ENCODE peak calls at places on chromosomes 5 and 9, in four cellular contexts. G, N, H and A are unnamed samples.

GRCh38 chr5:54900906-54901725 is 84.3 kb downstream of the ESM1 start:
- DNase-seq in G (no peak), N (no peak), H (no peak), A (no peak)

GRCh38 chr9:135156525-135157510 is 69.3 kb downstream of the OLFM1 start:
- DNase-seq in G (no peak), N (peak; percentile 89), H (peak; percentile 15), A (no peak)

GRCh38 chr9:79221084-79221483 is 350.7 kb upstream of the TLE4 start:
- DNase-seq in G (no peak), N (no peak), H (no peak), A (no peak)

GRCh38 chr5:62144395-62145022 is 161.5 kb upstream of the KIF2A start:
- DNase-seq in G (no peak), N (no peak), H (no peak), A (no peak)

GRCh38 chr5:170108266-170108785 is 2.6 kb downstream of the FOXI1 start:
- DNase-seq in G (no peak), N (peak; percentile 39), H (no peak), A (no peak)

GRCh38 chr9:96129698-96130097 is 172.3 kb downstream of the HSD17B3 start:
- DNase-seq in G (peak; percentile 37), N (no peak), H (no peak), A (no peak)

GRCh38 chr9:81682797-81683196 is 6.5 kb downstream of the TLE1 start:
- DNase-seq in G (no peak), N (no peak), H (no peak), A (no peak)

GRCh38 chr5:35087971-35088370 is 40.2 kb upstream of the AGXT2 start:
- DNase-seq in G (no peak), N (no peak), H (no peak), A (no peak)

GRCh38 chr5:102711525-102712240 is 43.4 kb upstream of the PAM start:
- DNase-seq in G (no peak), N (no peak), H (no peak), A (no peak)

GRCh38 chr5:100777680-100778281 is 125.3 kb downstream of the ST8SIA4 start:
- DNase-seq in G (no peak), N (no peak), H (no peak), A (peak; percentile 80)

DNA sequence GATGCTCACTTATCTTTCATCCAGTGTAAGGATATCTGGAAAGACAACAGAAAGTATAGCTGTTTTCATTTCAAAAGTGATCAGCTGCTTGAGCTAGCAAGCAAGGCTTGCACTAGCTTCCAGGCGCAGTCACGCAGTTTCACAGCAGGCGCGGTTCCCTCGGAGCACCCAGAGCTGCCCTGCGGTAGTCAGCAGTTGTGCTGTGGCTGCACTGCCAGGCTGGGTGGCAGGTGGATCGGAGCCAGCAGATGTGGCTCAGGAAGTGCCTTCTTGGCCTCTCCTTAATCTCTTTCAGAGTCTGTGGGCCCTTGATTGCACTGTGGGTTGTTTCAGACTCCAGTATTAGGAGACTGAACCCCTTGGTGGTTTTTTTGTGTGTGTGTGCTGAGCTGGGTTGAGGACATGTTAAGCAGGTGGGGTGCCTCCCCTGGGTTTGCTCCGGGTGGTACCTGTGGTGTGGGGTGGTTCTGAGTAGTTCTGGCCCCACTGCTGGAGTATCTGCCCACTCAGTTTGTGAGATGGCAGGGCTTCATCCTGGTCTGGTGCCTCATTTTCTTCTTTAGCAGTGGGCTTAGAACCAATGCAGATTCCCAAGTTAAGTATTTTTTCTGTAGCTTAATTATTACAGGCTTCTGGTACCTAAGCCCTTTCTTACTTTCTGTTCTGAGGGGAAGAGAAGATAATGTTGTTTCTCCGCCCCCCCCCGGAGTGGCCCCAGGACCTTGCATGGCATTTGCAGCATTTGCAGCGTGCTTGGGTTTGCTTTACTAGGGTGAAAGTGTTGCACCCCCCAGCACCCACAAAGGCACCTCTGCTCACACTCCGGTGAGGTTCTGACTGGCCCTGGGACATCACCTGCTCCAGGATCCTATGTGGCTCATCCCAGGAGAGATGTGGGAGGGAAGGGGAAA is 16.4 kb downstream of the TENT4A start:
- DNase-seq in G (no peak), N (no peak), H (no peak), A (no peak)
- TF ChIP-seq TCF12 in G (no peak), N (no peak), H (no peak), A (no peak)

GRCh38 chr5:171570244-171570819 is 150.9 kb downstream of the FGF18 start:
- DNase-seq in G (no peak), N (no peak), H (no peak), A (no peak)

GRCh38 chr5:171571663-171572062 is 152.2 kb downstream of the FGF18 start:
- DNase-seq in G (no peak), N (no peak), H (no peak), A (no peak)

GRCh38 chr5:171574374-171574773 is 154.9 kb downstream of the FGF18 start:
- DNase-seq in G (no peak), N (no peak), H (no peak), A (no peak)

GRCh38 chr5:171573451-171574160 is 154.2 kb downstream of the FGF18 start:
- DNase-seq in G (no peak), N (no peak), H (no peak), A (no peak)

GRCh38 chr5:171573021-171573420 is 153.6 kb downstream of the FGF18 start:
- DNase-seq in G (no peak), N (no peak), H (no peak), A (no peak)
- TF ChIP-seq TCF12 in G (no peak), N (no peak), H (no peak), A (no peak)

DNA sequence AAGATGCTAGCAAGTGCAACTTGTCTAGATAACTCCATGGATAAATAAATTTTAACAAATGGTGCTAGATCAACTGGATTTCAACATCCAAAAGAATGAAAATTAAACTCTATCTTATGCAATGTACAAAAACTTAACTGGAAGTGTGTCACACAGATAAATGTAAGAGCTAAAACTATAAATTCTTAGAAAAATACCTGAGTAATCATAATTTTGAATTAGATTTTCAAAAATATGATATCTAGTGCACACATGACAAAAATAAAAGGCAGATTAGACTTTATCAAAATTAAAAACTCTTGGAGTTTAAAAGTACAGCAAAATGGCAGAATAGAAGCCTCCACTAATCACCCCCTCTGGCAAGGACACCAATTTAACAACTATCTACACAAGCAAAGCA is 1791.2 kb upstream of the CDH6 start:
- DNase-seq in G (no peak), N (no peak), H (no peak), A (no peak)
- TF ChIP-seq TCF12 in G (no peak), N (no peak), H (no peak), A (no peak)

GRCh38 chr5:9515451-9515850 is 30.4 kb downstream of the SEMA5A start:
- DNase-seq in G (no peak), N (no peak), H (no peak), A (no peak)

GRCh38 chr5:9519537-9519936 is 26.3 kb downstream of the SEMA5A start:
- DNase-seq in G (no peak), N (no peak), H (no peak), A (no peak)

GRCh38 chr5:9514968-9515367 is 30.9 kb downstream of the SEMA5A start:
- DNase-seq in G (no peak), N (no peak), H (no peak), A (no peak)

GRCh38 chr5:9513825-9514224 is 32.0 kb downstream of the SEMA5A start:
- DNase-seq in G (no peak), N (no peak), H (no peak), A (no peak)

GRCh38 chr5:9516591-9516990 is 29.3 kb downstream of the SEMA5A start:
- DNase-seq in G (no peak), N (no peak), H (no peak), A (no peak)
- TF ChIP-seq TCF12 in G (no peak), N (no peak), H (no peak), A (no peak)

GRCh38 chr5:82389347-82389746 is 111.2 kb upstream of the RPS23 start:
- DNase-seq in G (no peak), N (no peak), H (no peak), A (no peak)

GRCh38 chr5:82387819-82388166 is 109.6 kb upstream of the RPS23 start:
- DNase-seq in G (peak; percentile 12), N (no peak), H (no peak), A (no peak)

GRCh38 chr5:82386576-82386975 is 108.4 kb upstream of the RPS23 start:
- DNase-seq in G (no peak), N (no peak), H (no peak), A (no peak)

GRCh38 chr5:82387041-82387818 is 109.1 kb upstream of the RPS23 start:
- DNase-seq in G (peak; percentile 59), N (no peak), H (peak; percentile 100), A (no peak)

GRCh38 chr5:82388186-82388585 is 110.0 kb upstream of the RPS23 start:
- DNase-seq in G (no peak), N (no peak), H (no peak), A (no peak)
- TF ChIP-seq TCF12 in G (peak; percentile 80), N (no peak), H (no peak), A (no peak)

DNA sequence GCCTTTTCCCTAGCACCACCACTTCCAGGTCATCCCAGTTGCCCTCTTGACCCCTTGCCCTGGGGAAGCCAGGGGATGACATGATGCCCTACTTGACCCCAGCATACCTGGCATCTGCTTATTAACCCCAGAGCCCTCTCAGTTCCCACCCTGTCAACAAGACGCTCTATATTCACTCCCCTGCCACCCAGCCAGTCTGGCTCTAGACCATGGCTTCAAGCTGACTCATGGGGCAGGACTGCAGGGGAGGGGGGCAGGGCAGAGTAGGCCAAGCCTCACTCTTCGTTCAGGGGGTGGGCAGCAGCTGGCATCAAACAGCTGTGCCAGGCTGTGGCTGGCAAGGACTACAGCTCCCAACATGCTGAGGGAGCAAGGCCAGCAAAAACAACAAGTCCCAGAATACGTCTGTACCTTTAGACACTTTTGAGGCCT is 5.3 kb downstream of the ATOSB start:
- DNase-seq in G (no peak), N (no peak), H (no peak), A (no peak)
- TF ChIP-seq TCF12 in G (peak; percentile 61), N (no peak), H (no peak), A (no peak)

GRCh38 chr9:3032898-3033297 is 189.0 kb upstream of the PUM3 start:
- DNase-seq in G (no peak), N (no peak), H (no peak), A (peak; percentile 3)

GRCh38 chr9:3023449-3023848 is 179.6 kb upstream of the PUM3 start:
- DNase-seq in G (no peak), N (no peak), H (no peak), A (no peak)

GRCh38 chr9:3028535-3028934 is 184.6 kb upstream of the PUM3 start:
- DNase-seq in G (no peak), N (no peak), H (no peak), A (no peak)

GRCh38 chr9:3027260-3027659 is 183.4 kb upstream of the PUM3 start:
- DNase-seq in G (no peak), N (no peak), H (no peak), A (no peak)
- TF ChIP-seq TCF12 in G (no peak), N (no peak), H (no peak), A (no peak)

DNA sequence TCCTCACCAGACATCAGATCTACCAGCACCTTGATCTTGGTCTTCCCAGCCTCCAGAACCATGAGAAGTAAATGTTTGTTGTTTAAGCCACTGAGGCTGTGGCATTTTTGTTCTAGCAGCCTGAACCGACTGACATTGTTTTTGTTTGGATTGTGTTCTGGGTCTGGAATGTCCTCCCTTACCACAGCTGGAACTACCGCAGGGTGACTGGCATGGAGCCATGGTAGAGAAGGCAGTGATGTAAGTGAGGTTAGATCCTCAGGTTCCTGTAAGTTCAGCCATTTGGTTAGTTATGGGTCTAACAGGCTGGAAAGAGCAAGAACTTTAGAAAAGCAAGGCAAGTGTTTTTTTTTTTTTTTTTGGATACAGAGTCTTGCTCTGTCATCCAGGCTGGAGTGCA is 209.3 kb downstream of the DAB2IP start:
- DNase-seq in G (no peak), N (peak; percentile 1), H (no peak), A (no peak)
- TF ChIP-seq TCF12 in G (no peak), N (no peak), H (no peak), A (no peak)